ENCODE peak calls at places on chromosome 7, in nine cellular contexts. Q is fibroblast of the aortic adventitia; K is heart left ventricle; E is tibial artery; X is bronchial epithelial cell; G is adrenal gland; T is CD8-positive, alpha-beta T cell; I is fibroblast of pulmonary artery; V is choroid plexus epithelial cell. O is an unnamed sample.

GRCh38 chr7:97081901-97082300 is 35.6 kb upstream of the SDHAF3 start:
- DNase-seq in V (no peak), E (no peak), X (no peak), G (no peak), K (no peak), I (no peak), T (no peak), Q (no peak), O (no peak)

GRCh38 chr7:15046851-15047250 is 144.3 kb upstream of the DGKB start:
- DNase-seq in V (no peak), I (no peak), G (no peak), E (no peak), Q (no peak), K (no peak), X (no peak), T (no peak), O (no peak)

GRCh38 chr7:123329988-123330643 is 130.3 kb upstream of the SLC13A1 start:
- DNase-seq in T (no peak), I (no peak), G (no peak), V (no peak), E (no peak), Q (no peak), X (no peak), K (no peak), O (no peak)

GRCh38 chr7:20064974-20065862 is 152.0 kb downstream of the MACC1 start:
- DNase-seq in I (peak), K (no peak), V (peak), E (no peak), T (no peak), X (no peak), Q (peak), G (no peak), O (no peak)

GRCh38 chr7:26662646-26663045 is 201.7 kb downstream of the SKAP2 start:
- DNase-seq in V (no peak), Q (no peak), I (no peak), E (no peak), K (no peak), T (no peak), G (no peak), X (no peak), O (no peak)

GRCh38 chr7:30633223-30633622 is 38.5 kb downstream of the GARS1 start:
- DNase-seq in K (no peak), X (no peak), I (no peak), E (no peak), Q (no peak), T (no peak), V (no peak), G (no peak), O (no peak)

GRCh38 chr7:4725014-4725951 is 43.2 kb downstream of the FOXK1 start:
- DNase-seq in T (peak), V (peak), Q (peak), K (peak), G (peak), I (peak), E (peak), X (peak), O (no peak)

GRCh38 chr7:141359740-141360413 is 191.3 kb upstream of the AGK start:
- DNase-seq in I (peak), X (no peak), G (no peak), V (no peak), Q (peak), T (no peak), E (no peak), K (no peak), O (no peak)

GRCh38 chr7:29970158-29970557 is 19.4 kb downstream of the SCRN1 start:
- DNase-seq in Q (no peak), T (no peak), I (no peak), K (no peak), V (no peak), X (no peak), E (no peak), G (no peak), O (no peak)

GRCh38 chr7:52897708-52898107 is 137.7 kb upstream of the POM121L12 start:
- DNase-seq in T (no peak), I (no peak), X (no peak), V (no peak), G (no peak), Q (no peak), K (no peak), E (no peak), O (no peak)

GRCh38 chr7:103113164-103113563 is 35.7 kb downstream of the NAPEPLD start:
- DNase-seq in E (no peak), Q (peak), G (no peak), X (peak), K (no peak), T (no peak), I (peak), V (peak), O (peak)

GRCh38 chr7:121101083-121101482 is 112.6 kb downstream of the CPED1 start:
- DNase-seq in Q (no peak), X (no peak), E (no peak), G (no peak), V (no peak), K (no peak), I (no peak), T (no peak), O (no peak)

GRCh38 chr7:100884741-100885439 is 4.6 kb downstream of the UFSP1 start:
- DNase-seq in Q (no peak), T (peak), K (no peak), G (no peak), X (no peak), V (peak), I (no peak), E (no peak), O (no peak)

GRCh38 chr7:100407285-100408180 is 21.0 kb downstream of the ZCWPW1 start:
- DNase-seq in T (peak), V (peak), I (peak), E (peak), X (peak), Q (peak), K (no peak), G (peak), O (peak)

GRCh38 chr7:41156268-41156667 is 546.6 kb downstream of the INHBA start:
- DNase-seq in K (no peak), X (peak), I (peak), Q (no peak), G (no peak), V (peak), T (no peak), E (no peak), O (no peak)

GRCh38 chr7:154744226-154744860 is 258.6 kb downstream of the PAXIP1 start:
- DNase-seq in I (no peak), V (peak), G (peak), X (no peak), K (no peak), Q (no peak), T (no peak), E (no peak), O (no peak)

GRCh38 chr7:25395976-25396375 is 167.7 kb upstream of the NPVF start:
- DNase-seq in G (no peak), V (no peak), E (no peak), Q (no peak), X (no peak), I (no peak), T (no peak), K (no peak), O (no peak)

GRCh38 chr7:55472928-55473725 is 99.2 kb downstream of the VOPP1 start:
- DNase-seq in G (no peak), I (no peak), V (no peak), K (no peak), Q (no peak), E (no peak), T (no peak), X (no peak), O (no peak)

GRCh38 chr7:143288836-143289235 is 685 bp downstream of the CASP2 start:
- DNase-seq in T (no peak), X (peak), K (no peak), V (peak), I (no peak), E (no peak), G (no peak), Q (no peak), O (no peak)

GRCh38 chr7:68720722-68721121 is 877.6 kb upstream of the AUTS2 start:
- DNase-seq in X (no peak), E (no peak), K (no peak), Q (peak), T (no peak), G (no peak), V (peak), I (peak), O (no peak)

GRCh38 chr7:26385240-26385639 is 93.6 kb downstream of the SNX10 start:
- DNase-seq in V (no peak), K (no peak), T (no peak), Q (no peak), I (no peak), E (no peak), G (no peak), X (no peak), O (no peak)

GRCh38 chr7:65509368-65510186 is 135.9 kb downstream of the ZNF92 start:
- DNase-seq in Q (no peak), K (peak), V (no peak), T (no peak), E (no peak), G (no peak), I (no peak), X (no peak), O (no peak)

GRCh38 chr7:16925609-16926008 is 43.8 kb upstream of the AGR3 start:
- DNase-seq in T (no peak), G (no peak), I (no peak), Q (no peak), K (no peak), X (no peak), V (no peak), E (no peak), O (no peak)

GRCh38 chr7:139328375-139328774 is 12.8 kb upstream of the FMC1 start:
- DNase-seq in K (no peak), E (no peak), X (peak), I (peak), T (no peak), G (peak), Q (peak), V (peak), O (peak)

GRCh38 chr7:122369756-122370155 is 65.2 kb upstream of the FEZF1 start:
- DNase-seq in K (no peak), V (no peak), T (no peak), I (no peak), X (no peak), G (no peak), Q (no peak), E (no peak), O (no peak)

GRCh38 chr7:38025815-38026214 is 105.4 kb downstream of the EPDR1 start:
- DNase-seq in I (no peak), X (peak), T (no peak), K (no peak), G (no peak), E (no peak), Q (no peak), V (no peak), O (no peak)

GRCh38 chr7:38016567-38016966 is 96.1 kb downstream of the EPDR1 start:
- DNase-seq in K (no peak), E (no peak), V (no peak), T (no peak), G (no peak), I (no peak), X (no peak), Q (no peak), O (no peak)

GRCh38 chr7:38021892-38022291 is 101.5 kb downstream of the EPDR1 start:
- DNase-seq in V (no peak), I (no peak), Q (no peak), E (no peak), X (no peak), K (no peak), T (no peak), G (no peak), O (no peak)

GRCh38 chr7:38017320-38017719 is 96.9 kb downstream of the EPDR1 start:
- DNase-seq in K (no peak), T (no peak), V (no peak), X (no peak), Q (no peak), I (no peak), E (no peak), G (no peak), O (no peak)

DNA sequence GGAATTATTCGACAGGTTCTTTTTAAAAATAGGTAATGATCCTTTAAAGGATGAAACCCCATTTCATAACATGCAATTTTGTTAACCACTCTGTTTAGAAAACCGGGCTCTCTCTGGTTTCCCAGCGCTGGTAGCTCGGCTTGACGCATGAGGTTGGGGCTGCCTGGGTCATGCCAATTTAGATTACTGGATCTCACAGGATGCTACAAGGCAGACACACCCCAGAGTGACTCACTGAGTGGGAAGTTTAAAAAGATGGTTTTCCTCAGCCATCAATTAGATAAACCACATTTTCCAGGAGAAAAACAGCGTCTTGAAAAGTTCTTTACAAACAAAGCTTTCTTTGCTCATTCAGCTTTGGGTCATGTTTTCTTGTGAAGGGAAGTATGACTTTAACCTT is 99.7 kb downstream of the EPDR1 start:
- DNase-seq in K (no peak), T (no peak), Q (peak), G (no peak), E (peak), V (no peak), X (peak), I (no peak), O (no peak)
- TF ChIP-seq CTCF in K (no peak), T (no peak), Q (no peak), G (no peak), E (no peak), V (no peak), X (no peak), I (no peak), O (no peak)

GRCh38 chr7:50795831-50796230 is 13.1 kb upstream of the GRB10 start:
- DNase-seq in I (no peak), G (peak), T (no peak), Q (no peak), X (no peak), K (no peak), V (no peak), E (no peak), O (no peak)
- TF ChIP-seq CTCF in I (peak), G (peak), T (no peak), Q (peak), X (peak), K (no peak), V (peak), E (no peak), O (no peak)

GRCh38 chr7:112546723-112547513 is 66.1 kb downstream of the LSMEM1 start:
- DNase-seq in I (peak), T (no peak), V (peak), E (no peak), K (peak), G (no peak), Q (peak), X (no peak), O (no peak)
- TF ChIP-seq CTCF in I (no peak), T (no peak), V (no peak), E (no peak), K (no peak), G (no peak), Q (no peak), X (no peak), O (peak)

GRCh38 chr7:87082675-87083074 is 23.2 kb upstream of the ELAPOR2 start:
- DNase-seq in X (no peak), K (no peak), E (no peak), Q (no peak), T (no peak), V (no peak), I (no peak), G (no peak), O (no peak)

GRCh38 chr7:87083865-87084519 is 24.5 kb upstream of the ELAPOR2 start:
- DNase-seq in X (peak), G (no peak), T (no peak), V (no peak), I (no peak), Q (peak), E (no peak), K (no peak), O (no peak)
- TF ChIP-seq CTCF in X (no peak), G (no peak), T (no peak), V (no peak), I (no peak), Q (no peak), E (no peak), K (no peak), O (no peak)

GRCh38 chr7:106947244-106947728 is 82.2 kb downstream of the PIK3CG start:
- DNase-seq in Q (peak), E (peak), V (peak), K (no peak), I (peak), G (peak), T (no peak), X (peak), O (peak)
- TF ChIP-seq CTCF in Q (peak), E (peak), V (peak), K (peak), I (peak), G (peak), T (peak), X (peak), O (peak)

GRCh38 chr7:35849158-35849831 is 48.4 kb downstream of the SEPTIN7 start:
- DNase-seq in I (peak), K (no peak), Q (peak), T (peak), G (no peak), X (no peak), V (peak), E (no peak), O (no peak)
- TF ChIP-seq CTCF in I (no peak), K (no peak), Q (no peak), T (no peak), G (no peak), X (no peak), V (peak), E (no peak), O (no peak)

GRCh38 chr7:133583545-133584171 is 330.8 kb downstream of the EXOC4 start:
- DNase-seq in E (no peak), K (no peak), V (no peak), X (no peak), T (no peak), Q (no peak), I (no peak), G (no peak), O (no peak)
- TF ChIP-seq CTCF in E (no peak), K (no peak), V (no peak), X (no peak), T (no peak), Q (no peak), I (no peak), G (no peak), O (no peak)

O was measured in HFF-Myc.